ENCODE peak calls at places on chromosome 9, in ten cellular contexts. T is CD4-positive, alpha-beta memory T cell; R is SJCRH30; I is foreskin fibroblast; Q is aorta; E is left ventricle myocardium inferior; C is Jurkat, Clone E6-1; N is AG09309; A is A549; Z is fibroblast of mammary gland. X is an unnamed sample.

GRCh38 chr9:1269533-1270315 is 219.6 kb downstream of the DMRT2 start:
- DNase-seq in I (no peak), Z (no peak), N (no peak), E (no peak), Q (peak), C (no peak), T (no peak), A (no peak), R (no peak), X (no peak)

GRCh38 chr9:134346151-134346550 is 19.9 kb downstream of the RXRA start:
- DNase-seq in R (no peak), Z (peak), N (no peak), T (no peak), I (peak), Q (no peak), A (no peak), E (no peak), C (no peak), X (no peak)

GRCh38 chr9:97858393-97858713 is 5.3 kb downstream of the FOXE1 start:
- DNase-seq in E (no peak), I (no peak), A (no peak), N (no peak), Z (no peak), T (no peak), C (no peak), R (no peak), Q (no peak), X (no peak)

GRCh38 chr9:36018755-36019720 is 17.7 kb upstream of the RECK start:
- DNase-seq in Z (no peak), E (no peak), Q (no peak), C (no peak), I (peak), R (no peak), N (no peak), A (no peak), T (no peak), X (no peak)

GRCh38 chr9:116267021-116267420 is 113.4 kb downstream of the PAPPA start:
- DNase-seq in T (no peak), Q (no peak), A (no peak), N (no peak), C (no peak), R (no peak), I (peak), E (no peak), Z (peak), X (no peak)

GRCh38 chr9:81693639-81694378 is 4.5 kb upstream of the TLE1 start:
- DNase-seq in Z (peak), A (no peak), E (no peak), T (no peak), N (no peak), I (peak), R (peak), C (no peak), Q (no peak), X (no peak)

GRCh38 chr9:128587453-128587852 is 35.1 kb downstream of the SPTAN1 start:
- DNase-seq in E (no peak), A (no peak), T (peak), I (no peak), Q (no peak), N (no peak), C (peak), Z (no peak), R (no peak), X (no peak)

GRCh38 chr9:127724012-127724411 is 8.1 kb downstream of the TTC16 start:
- DNase-seq in R (peak), Q (no peak), Z (no peak), I (no peak), C (no peak), T (no peak), A (no peak), N (no peak), E (no peak), X (no peak)

GRCh38 chr9:1083325-1083913 is 33.3 kb downstream of the DMRT2 start:
- DNase-seq in T (no peak), Z (peak), N (no peak), C (no peak), I (peak), A (peak), E (peak), Q (peak), R (peak), X (no peak)

GRCh38 chr9:93196095-93197055 is 12.4 kb downstream of the WNK2 start:
- DNase-seq in A (no peak), R (no peak), E (no peak), Q (peak), N (no peak), I (no peak), Z (no peak), C (no peak), T (no peak), X (no peak)

GRCh38 chr9:127219533-127219932 is 45.0 kb upstream of the GARNL3 start:
- DNase-seq in E (no peak), N (no peak), R (no peak), C (no peak), Z (no peak), I (no peak), Q (no peak), A (no peak), T (no peak), X (no peak)

GRCh38 chr9:100409176-100409556 is 17.8 kb upstream of the MSANTD3 start:
- DNase-seq in T (no peak), E (no peak), N (no peak), Q (no peak), C (no peak), Z (no peak), A (no peak), I (no peak), R (no peak), X (no peak)

GRCh38 chr9:100406962-100407361 is 20.0 kb upstream of the MSANTD3 start:
- DNase-seq in A (no peak), Z (no peak), R (no peak), C (no peak), T (no peak), N (no peak), E (no peak), Q (no peak), I (no peak), X (no peak)

GRCh38 chr9:100411472-100412270 is 15.3 kb upstream of the MSANTD3 start:
- DNase-seq in N (peak), Z (peak), C (peak), I (peak), R (peak), T (peak), A (peak), Q (peak), E (peak), X (peak)

GRCh38 chr9:100413839-100414420 is 13.0 kb upstream of the MSANTD3 start:
- DNase-seq in Z (no peak), Q (no peak), R (no peak), C (no peak), I (no peak), T (no peak), N (no peak), A (no peak), E (no peak), X (no peak)

DNA sequence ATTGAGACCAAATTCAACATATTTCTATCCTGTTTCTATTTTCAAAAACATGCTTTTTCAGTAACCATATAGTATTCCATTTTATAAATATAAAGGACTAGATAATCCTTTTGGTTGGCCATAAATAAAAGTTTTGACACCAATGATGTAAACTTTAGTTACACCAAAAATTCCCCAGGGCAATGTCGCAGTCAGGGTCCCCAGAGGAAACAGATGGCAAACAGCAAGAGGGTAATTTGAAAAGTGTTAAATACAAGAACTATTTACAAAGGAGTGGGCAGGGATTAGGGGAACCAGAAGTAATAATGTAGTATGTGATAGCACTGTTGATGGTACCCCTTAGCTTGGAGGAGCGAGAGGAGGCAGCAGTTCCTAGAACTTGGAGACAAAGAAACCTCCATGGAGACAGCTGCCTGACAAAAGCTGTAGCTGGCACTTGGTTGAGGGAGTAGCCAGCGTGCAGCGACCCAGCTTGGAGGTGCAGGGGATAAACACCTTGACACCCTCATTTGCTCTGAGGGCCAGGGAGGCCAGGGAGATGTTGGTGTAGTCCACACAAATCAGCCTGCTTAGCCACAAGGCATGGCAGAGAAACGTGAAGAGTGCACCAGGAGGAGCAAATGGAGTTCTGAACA is 18.3 kb upstream of the MSANTD3 start:
- DNase-seq in C (no peak), E (no peak), I (no peak), Q (no peak), N (no peak), R (peak), T (no peak), A (no peak), Z (no peak), X (no peak)
- H3K4me3 ChIP-seq in C (no peak), E (no peak), I (no peak), Q (no peak), N (no peak), R (no peak), T (no peak), A (no peak), Z (no peak), X (no peak)

GRCh38 chr9:109974143-109974917 is 194.3 kb downstream of the PALM2AKAP2 start:
- DNase-seq in T (no peak), N (no peak), E (peak), C (no peak), I (no peak), Z (no peak), Q (no peak), A (no peak), R (no peak), X (no peak)
- H3K4me3 ChIP-seq in T (no peak), N (no peak), E (no peak), C (no peak), I (no peak), Z (no peak), Q (no peak), A (no peak), R (no peak), X (no peak)

GRCh38 chr9:131366745-131367401 is 27.0 kb upstream of the PRRC2B start:
- DNase-seq in Q (no peak), I (peak), R (peak), C (no peak), T (no peak), Z (peak), N (peak), E (peak), A (peak), X (peak)
- H3K4me3 ChIP-seq in Q (no peak), I (no peak), R (no peak), C (no peak), T (no peak), Z (no peak), N (no peak), E (no peak), A (no peak), X (no peak)

GRCh38 chr9:87401681-87402080 is 96.0 kb upstream of the DAPK1 start:
- DNase-seq in R (no peak), I (no peak), Q (no peak), A (no peak), T (no peak), N (no peak), E (no peak), C (no peak), Z (no peak), X (no peak)

GRCh38 chr9:87402537-87402936 is 95.1 kb upstream of the DAPK1 start:
- DNase-seq in R (no peak), A (no peak), Q (no peak), Z (no peak), N (no peak), C (no peak), E (no peak), I (no peak), T (no peak), X (no peak)

GRCh38 chr9:87405677-87406544 is 91.8 kb upstream of the DAPK1 start:
- DNase-seq in Z (peak), T (no peak), C (no peak), I (no peak), R (peak), N (peak), A (no peak), E (no peak), Q (no peak), X (no peak)

GRCh38 chr9:87406545-87407166 is 91.0 kb upstream of the DAPK1 start:
- DNase-seq in A (no peak), Q (no peak), I (no peak), N (no peak), R (no peak), E (no peak), C (no peak), T (no peak), Z (no peak), X (no peak)
- H3K4me3 ChIP-seq in A (no peak), Q (no peak), I (no peak), N (no peak), R (no peak), E (no peak), C (no peak), T (no peak), Z (no peak), X (no peak)

GRCh38 chr9:27358007-27358406 is 61.1 kb upstream of the EQTN start:
- DNase-seq in T (no peak), I (no peak), E (no peak), N (no peak), Q (no peak), A (no peak), R (no peak), Z (no peak), C (no peak), X (no peak)

GRCh38 chr9:27362447-27363210 is 65.7 kb upstream of the EQTN start:
- DNase-seq in R (no peak), Z (no peak), N (no peak), E (no peak), C (no peak), I (no peak), T (no peak), Q (no peak), A (no peak), X (no peak)

GRCh38 chr9:27356446-27356845 is 59.5 kb upstream of the EQTN start:
- DNase-seq in R (no peak), I (no peak), N (no peak), A (no peak), E (no peak), Z (no peak), C (no peak), T (no peak), Q (no peak), X (no peak)

GRCh38 chr9:27361401-27361953 is 64.5 kb upstream of the EQTN start:
- DNase-seq in E (no peak), A (no peak), N (no peak), Q (no peak), T (no peak), C (no peak), R (no peak), I (no peak), Z (no peak), X (no peak)

GRCh38 chr9:27359763-27360162 is 62.8 kb upstream of the EQTN start:
- DNase-seq in T (no peak), Z (no peak), R (no peak), A (no peak), N (no peak), E (no peak), Q (no peak), I (no peak), C (no peak), X (no peak)
- H3K4me3 ChIP-seq in T (no peak), Z (no peak), R (no peak), A (no peak), N (no peak), E (no peak), Q (no peak), I (no peak), C (no peak), X (no peak)

GRCh38 chr9:72150653-72151052 is 1.4 kb downstream of the GDA start:
- DNase-seq in Q (no peak), A (no peak), I (no peak), T (no peak), N (no peak), E (no peak), R (no peak), C (no peak), Z (no peak), X (no peak)

GRCh38 chr9:72151099-72151498 is 1.9 kb downstream of the GDA start:
- DNase-seq in Q (no peak), R (no peak), C (no peak), I (no peak), T (no peak), E (no peak), N (no peak), Z (no peak), A (no peak), X (no peak)

GRCh38 chr9:72147676-72148075 is 1.6 kb upstream of the GDA start:
- DNase-seq in N (no peak), Z (no peak), E (no peak), R (no peak), T (no peak), Q (no peak), I (no peak), A (no peak), C (no peak), X (no peak)

GRCh38 chr9:72150172-72150571 is 932 bp downstream of the GDA start:
- DNase-seq in C (no peak), Q (no peak), I (no peak), Z (no peak), R (no peak), T (no peak), E (no peak), A (no peak), N (no peak), X (no peak)

DNA sequence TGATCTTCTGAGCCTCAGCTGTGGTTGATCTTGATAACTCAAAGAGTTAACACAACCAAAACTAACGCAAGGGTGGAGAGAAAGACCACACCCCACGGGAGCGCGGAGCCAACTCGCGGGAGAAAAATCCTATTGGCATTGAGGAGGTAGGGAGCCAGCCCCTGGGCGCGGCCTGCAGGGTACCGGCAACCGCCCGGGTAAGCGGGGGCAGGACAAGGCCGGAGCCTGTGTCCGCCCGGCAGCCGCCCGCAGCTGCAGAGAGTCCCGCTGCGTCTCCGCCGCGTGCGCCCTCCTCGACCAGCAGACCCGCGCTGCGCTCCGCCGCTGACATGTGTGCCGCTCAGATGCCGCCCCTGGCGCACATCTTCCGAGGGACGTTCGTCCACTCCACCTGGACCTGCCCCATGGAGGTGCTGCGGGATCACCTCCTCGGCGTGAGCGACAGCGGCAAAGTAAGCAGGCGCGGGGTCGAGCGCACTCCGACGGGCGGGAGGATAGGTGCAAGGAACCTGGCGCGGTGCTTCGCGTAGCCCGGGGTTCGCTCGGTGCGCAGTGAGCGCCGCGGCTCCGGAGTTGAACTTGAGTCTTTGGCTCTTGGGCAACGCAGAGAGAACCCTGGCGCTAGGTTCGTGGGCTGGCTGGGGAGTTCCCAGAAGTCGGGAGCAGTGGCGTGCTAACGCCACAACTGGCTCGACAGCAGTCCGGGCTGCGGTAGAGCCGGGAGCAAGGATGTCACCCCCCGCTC is at the start of gene GDA:
- DNase-seq in I (peak), T (no peak), C (no peak), Z (no peak), Q (no peak), A (peak), N (no peak), E (no peak), R (no peak), X (no peak)
- H3K4me3 ChIP-seq in I (no peak), T (no peak), C (no peak), Z (no peak), Q (no peak), A (peak), N (no peak), E (peak), R (no peak), X (no peak)

GRCh38 chr9:137195525-137196220 is 4.9 kb downstream of the TPRN start:
- DNase-seq in E (no peak), T (no peak), N (no peak), C (no peak), Q (no peak), A (no peak), I (no peak), Z (no peak), R (no peak), X (no peak)

GRCh38 chr9:137193771-137194170 is 5.3 kb downstream of the SSNA1 start:
- DNase-seq in A (no peak), Q (no peak), R (no peak), I (no peak), T (no peak), C (no peak), Z (no peak), E (no peak), N (no peak), X (no peak)

GRCh38 chr9:137194909-137195308 is 5.6 kb downstream of the TPRN start:
- DNase-seq in E (no peak), Q (no peak), N (no peak), R (no peak), I (no peak), Z (no peak), A (no peak), C (no peak), T (no peak), X (no peak)

GRCh38 chr9:137192859-137193258 is 4.4 kb downstream of the SSNA1 start:
- DNase-seq in I (no peak), E (no peak), Z (no peak), A (no peak), Q (no peak), R (no peak), T (no peak), N (no peak), C (no peak), X (no peak)

DNA sequence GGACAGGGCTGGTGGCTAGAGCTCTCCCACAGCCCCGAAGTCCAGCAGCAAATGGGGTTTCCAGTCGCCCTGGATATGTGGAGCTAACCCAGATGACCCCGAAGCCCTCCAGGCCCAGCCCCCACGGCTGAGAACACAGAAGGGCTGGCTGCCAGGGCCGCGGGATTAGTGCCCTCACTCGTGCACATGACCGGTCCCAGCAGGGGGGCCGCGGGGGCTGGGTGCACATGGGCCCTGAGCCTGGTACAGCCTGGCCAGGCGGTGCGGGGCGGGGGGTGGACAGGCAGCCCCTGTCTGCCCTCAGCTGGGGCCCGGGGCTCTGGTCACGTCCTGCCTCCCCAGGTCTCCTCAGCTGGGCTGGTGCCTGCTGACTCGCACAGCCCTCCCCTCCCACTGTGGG is 5.9 kb downstream of the SSNA1 start:
- DNase-seq in N (no peak), C (no peak), I (no peak), A (no peak), Z (no peak), T (no peak), Q (no peak), E (peak), R (no peak), X (no peak)
- H3K4me3 ChIP-seq in N (no peak), C (no peak), I (no peak), A (no peak), Z (no peak), T (no peak), Q (no peak), E (peak), R (no peak), X (no peak)

GRCh38 chr9:34010979-34011378 is 37.7 kb downstream of the UBAP2 start:
- DNase-seq in Q (no peak), A (peak), E (no peak), Z (peak), C (peak), N (no peak), T (no peak), R (peak), I (peak), X (no peak)

DNA sequence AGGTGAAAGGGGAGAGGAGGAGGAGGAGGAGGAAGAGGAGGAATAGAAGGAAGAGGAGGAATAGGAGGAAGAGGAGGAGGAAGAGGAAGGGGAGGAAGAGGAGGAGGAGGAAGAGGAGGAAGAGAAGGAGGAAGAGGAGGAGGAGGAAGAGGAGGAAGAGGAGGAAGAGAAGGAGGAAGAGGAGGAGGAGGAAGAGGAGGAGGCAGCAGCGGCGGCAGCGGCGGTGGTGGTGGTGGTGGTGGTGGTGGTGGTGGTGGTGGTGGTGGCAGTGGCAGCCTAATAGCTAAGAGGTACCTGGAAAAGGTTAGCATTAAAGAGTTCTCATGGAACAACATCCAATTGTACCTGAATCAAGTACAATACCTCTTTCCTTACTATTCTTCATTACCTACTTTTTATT is 32.5 kb downstream of the UBAP2 start:
- DNase-seq in T (no peak), R (no peak), A (no peak), I (no peak), E (no peak), Z (no peak), C (no peak), Q (no peak), N (no peak), X (no peak)
- H3K4me3 ChIP-seq in T (no peak), R (no peak), A (no peak), I (no peak), E (no peak), Z (no peak), C (no peak), Q (no peak), N (no peak), X (no peak)